ENCODE peak calls at places on chromosomes 2 and 18, in eight cellular contexts. R is pancreas, P is tibial artery, K is cardiac fibroblast, H is neural progenitor cell, A is lower leg skin, U is ovary, O is gastrocnemius medialis. N is an unnamed sample.

GRCh38 chr18:32321826-32322225 is 132.0 kb downstream of the MEP1B start:
- DNase-seq in A (no peak), O (no peak), K (no peak), P (no peak), H (no peak), R (no peak), U (no peak), N (no peak)

GRCh38 chr18:74412106-74412880 is 44.8 kb downstream of the DIPK1C start:
- DNase-seq in O (no peak), K (no peak), U (no peak), R (no peak), A (no peak), P (no peak), H (peak; percentile 84), N (no peak)

GRCh38 chr2:154992826-154993225 is 294.3 kb downstream of the KCNJ3 start:
- DNase-seq in P (no peak), K (no peak), A (no peak), O (no peak), H (no peak), U (no peak), R (no peak), N (no peak)

GRCh38 chr2:237208373-237209045 is 122.8 kb downstream of the COPS8 start:
- DNase-seq in O (no peak), A (no peak), K (peak; percentile 89), P (no peak), R (no peak), H (no peak), U (no peak), N (no peak)

GRCh38 chr2:32289165-32290054 is 11.7 kb downstream of the YIPF4 start:
- DNase-seq in R (no peak), P (no peak), H (no peak), K (peak; percentile 88), A (no peak), O (no peak), U (no peak), N (no peak)

GRCh38 chr2:42238644-42239288 is 69.6 kb downstream of the EML4 start:
- DNase-seq in K (peak; percentile 38), A (peak; percentile 24), H (peak; percentile 50), U (no peak), O (peak; percentile 15), P (no peak), R (peak; percentile 54), N (no peak)

GRCh38 chr18:48915621-48916425 is 34.9 kb downstream of the SMAD7 start:
- DNase-seq in R (no peak), A (no peak), P (peak; percentile 58), K (no peak), O (no peak), U (peak; percentile 7), H (no peak), N (no peak)

GRCh38 chr2:122960727-122961641 is 1064.1 kb upstream of the CNTNAP5 start:
- DNase-seq in P (no peak), U (no peak), O (no peak), H (no peak), A (no peak), R (no peak), K (peak; percentile 90), N (no peak)

GRCh38 chr2:181790716-181791649 is 100.5 kb upstream of the ITPRID2 start:
- DNase-seq in P (no peak), H (no peak), A (no peak), R (no peak), U (no peak), O (no peak), K (peak; percentile 99), N (no peak)

GRCh38 chr2:10422251-10422650 is 25.9 kb downstream of the ODC1 start:
- DNase-seq in A (no peak), H (no peak), R (no peak), P (no peak), K (no peak), U (no peak), O (no peak), N (no peak)

GRCh38 chr2:39513641-39514094 is 76.6 kb upstream of the MAP4K3 start:
- DNase-seq in O (peak; percentile 42), A (peak; percentile 58), K (peak; percentile 99), R (peak; percentile 57), U (peak; percentile 44), H (peak; percentile 29), P (peak; percentile 71), N (no peak)

GRCh38 chr2:134975281-134976009 is 56.8 kb downstream of the CCNT2 start:
- DNase-seq in A (no peak), K (no peak), U (no peak), R (no peak), O (no peak), P (no peak), H (no peak), N (no peak)

GRCh38 chr18:39561136-39561535 is 1995.5 kb upstream of the CELF4 start:
- DNase-seq in U (no peak), A (no peak), P (no peak), O (no peak), K (peak; percentile 16), H (no peak), R (no peak), N (no peak)

GRCh38 chr18:74380916-74381315 is 65.3 kb downstream of the C18orf63 start:
- DNase-seq in H (no peak), R (no peak), K (no peak), A (no peak), O (no peak), P (no peak), U (no peak), N (no peak)

GRCh38 chr2:34254272-34254882 is 655.3 kb upstream of the FAM98A start:
- DNase-seq in R (no peak), U (no peak), O (no peak), H (no peak), P (no peak), A (no peak), K (no peak), N (no peak)

GRCh38 chr2:58571181-58571852 is 330.2 kb upstream of the FANCL start:
- DNase-seq in O (no peak), R (peak; percentile 58), P (no peak), U (peak; percentile 13), H (peak; percentile 75), A (peak; percentile 16), K (peak; percentile 81), N (no peak)

GRCh38 chr2:237570776-237571335 is 4.5 kb downstream of the PRLH start:
- DNase-seq in O (no peak), H (no peak), K (no peak), A (no peak), P (no peak), R (no peak), U (peak; percentile 21), N (no peak)

GRCh38 chr2:199765646-199766045 is 85.3 kb downstream of the FTCDNL1 start:
- DNase-seq in O (no peak), P (no peak), H (no peak), R (no peak), K (no peak), A (no peak), U (no peak), N (no peak)

GRCh38 chr2:127431408-127432023 is 13.3 kb downstream of the PROC start:
- DNase-seq in K (no peak), P (no peak), O (no peak), H (no peak), R (no peak), U (no peak), A (peak; percentile 7), N (peak; percentile 22)

GRCh38 chr2:109129921-109130725 is 1.1 kb downstream of the SH3RF3 start:
- DNase-seq in K (peak; percentile 24), R (no peak), H (peak; percentile 34), P (peak; percentile 76), A (no peak), O (no peak), U (peak; percentile 33), N (no peak)

GRCh38 chr2:222907790-222908431 is 47.1 kb downstream of the ACSL3 start:
- DNase-seq in K (peak; percentile 47), A (no peak), U (no peak), P (no peak), O (no peak), H (no peak), R (no peak), N (no peak)

GRCh38 chr2:210626849-210627248 is 70.5 kb downstream of the CPS1 start:
- DNase-seq in R (no peak), P (no peak), O (no peak), H (no peak), A (no peak), U (no peak), K (peak; percentile 42), N (no peak)

GRCh38 chr2:45911503-45911902 is 260.0 kb downstream of the PRKCE start:
- DNase-seq in K (no peak), A (no peak), O (no peak), R (no peak), U (no peak), H (no peak), P (no peak), N (no peak)

DNA sequence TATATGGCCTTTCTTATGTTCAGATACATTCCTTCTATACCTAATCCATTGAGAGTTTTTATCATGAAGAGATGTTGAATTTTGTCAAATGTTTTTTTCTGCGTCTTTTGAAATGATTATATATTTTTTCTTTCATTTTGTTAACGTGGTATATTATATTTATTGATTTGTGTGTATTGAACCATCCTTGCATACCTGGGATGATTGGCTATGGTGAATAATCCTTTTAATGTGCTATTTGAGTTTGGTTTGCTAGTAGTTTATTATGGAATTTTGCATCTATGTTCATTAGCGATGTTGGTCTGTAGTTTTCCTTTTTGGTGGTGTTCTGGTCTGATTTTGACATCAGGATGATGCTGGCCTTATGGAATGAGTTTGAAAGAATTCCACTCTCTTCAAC is 11.8 kb downstream of the IL36G start:
- DNase-seq in R (no peak), P (no peak), K (no peak), O (no peak), H (no peak), A (no peak), U (no peak), N (no peak)
- TF ChIP-seq CTCF in R (no peak), P (no peak), K (no peak), O (no peak), H (no peak), A (no peak), U (no peak), N (no peak)

GRCh38 chr2:46924038-46924437 is 8.4 kb upstream of the MCFD2 start:
- DNase-seq in O (no peak), R (no peak), H (no peak), A (no peak), K (no peak), U (no peak), P (no peak), N (no peak)
- TF ChIP-seq CTCF in O (no peak), R (no peak), H (no peak), A (no peak), K (no peak), U (no peak), P (no peak), N (no peak)

GRCh38 chr2:30445266-30445821 is 1.7 kb upstream of the LCLAT1 start:
- DNase-seq in K (no peak), A (peak; percentile 50), U (no peak), H (no peak), R (no peak), P (no peak), O (peak; percentile 44), N (no peak)
- TF ChIP-seq CTCF in K (no peak), A (no peak), U (no peak), H (no peak), R (no peak), P (no peak), O (no peak), N (no peak)

DNA sequence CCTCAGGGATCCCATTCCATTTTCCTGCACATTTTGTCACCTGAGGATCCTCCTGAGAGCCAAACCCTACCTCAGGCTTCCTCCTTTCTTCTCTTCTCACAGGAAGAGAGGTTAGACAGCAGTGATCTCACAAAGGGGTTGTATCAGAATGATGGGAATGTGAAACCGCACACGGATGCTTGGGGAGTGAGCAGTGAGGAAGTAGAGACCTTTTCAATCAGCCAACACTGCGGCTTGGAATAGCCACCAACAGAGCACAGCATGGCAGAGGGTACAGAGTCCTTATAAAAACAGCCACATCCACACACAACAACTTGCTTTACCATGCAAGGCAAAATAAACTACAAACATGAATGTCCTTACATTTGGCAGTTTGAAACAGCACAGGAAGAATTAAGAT is 8.7 kb downstream of the TMEM182 start:
- DNase-seq in H (peak; percentile 16), P (no peak), A (no peak), U (no peak), K (peak; percentile 31), R (no peak), O (no peak), N (no peak)
- TF ChIP-seq CTCF in H (no peak), P (no peak), A (no peak), U (no peak), K (no peak), R (no peak), O (no peak), N (no peak)

N was measured in mesothelial cell of epicardium.